ENCODE peak calls at places on chromosomes 12 and 14, in ten cellular contexts. Q is stimulated activated CD4-positive, alpha-beta T cell treated with anti-CD3 and anti-CD28 coated beads, Interleukin-2, amount 100 ng/mL, for 4 hours; O is H9; P is ELR; A is prostate gland; N is activated naive CD8-positive, alpha-beta T cell treated with anti-CD3 and anti-CD28 coated beads, Interleukin-2, amount 50 U/mL, for 24 hours; T is AG10803; M is NCI-H187; W is activated CD4-positive, alpha-beta memory T cell treated with anti-CD3 and anti-CD28 coated beads, Interleukin-2, amount 10 ng/mL, durations not matched to agents 7 days and 5 days; X is kidney tubule cell. Z is an unnamed sample.

GRCh38 chr12:2417761-2418160 is 365.0 kb downstream of the CACNA1C start:
- DNase-seq in Q (no peak), O (peak; percentile 93), P (no peak), A (no peak), N (no peak), T (no peak), M (no peak), W (no peak), X (no peak), Z (peak; percentile 47)

GRCh38 chr14:68182492-68182891 is 362.9 kb downstream of the RAD51B start:
- DNase-seq in Q (no peak), O (no peak), P (no peak), A (no peak), N (no peak), T (no peak), M (no peak), W (peak; percentile 21), X (no peak), Z (no peak)

GRCh38 chr14:29039171-29039570 is 272.6 kb downstream of the FOXG1 start:
- DNase-seq in Q (no peak), O (no peak), P (peak; percentile 49), A (no peak), N (no peak), T (peak; percentile 26), M (no peak), W (no peak), X (no peak), Z (no peak)

GRCh38 chr12:10341892-10342509 is 34.3 kb downstream of the KLRD1 start:
- DNase-seq in Q (no peak), O (no peak), P (no peak), A (no peak), N (no peak), T (no peak), M (no peak), W (no peak), X (no peak), Z (no peak)

GRCh38 chr12:119705182-119705581 is 37.2 kb downstream of the PRKAB1 start:
- DNase-seq in Q (no peak), O (no peak), P (no peak), A (no peak), N (no peak), T (peak; percentile 40), M (no peak), W (no peak), X (no peak), Z (no peak)

GRCh38 chr14:55025948-55026347 is 951 bp downstream of the WDHD1 start:
- DNase-seq in Q (no peak), O (no peak), P (no peak), A (no peak), N (no peak), T (no peak), M (no peak), W (no peak), X (no peak), Z (no peak)

GRCh38 chr14:54312166-54312801 is 84.5 kb upstream of the CDKN3 start:
- DNase-seq in Q (no peak), O (peak; percentile 49), P (peak; percentile 98), A (peak; percentile 85), N (no peak), T (peak; percentile 92), M (no peak), W (no peak), X (peak; percentile 91), Z (no peak)

GRCh38 chr14:104168603-104169002 is 30.2 kb downstream of the KIF26A start:
- DNase-seq in Q (no peak), O (no peak), P (no peak), A (no peak), N (no peak), T (no peak), M (no peak), W (no peak), X (no peak), Z (no peak)

GRCh38 chr12:98418357-98419075 is 96.9 kb upstream of the TMPO start:
- DNase-seq in Q (no peak), O (peak; percentile 65), P (peak; percentile 78), A (peak; percentile 86), N (no peak), T (peak; percentile 100), M (no peak), W (no peak), X (peak; percentile 91), Z (no peak)